ENCODE peak calls at places on chromosomes 12 and 14, in four cellular contexts. I is Peyer's patch, Z is PC-3, D is tibial nerve. O is an unnamed sample.

GRCh38 chr14:23169622-23170021 is 13.8 kb downstream of the SLC7A8 start:
- DNase-seq in I (no peak), Z (no peak), D (no peak), O (no peak)

GRCh38 chr14:94079891-94080605 is 954 bp downstream of the DDX24 start:
- DNase-seq in I (no peak), Z (no peak), D (no peak), O (no peak)

GRCh38 chr14:88937706-88938105 is 113.3 kb downstream of the TTC8 start:
- DNase-seq in I (no peak), Z (peak), D (no peak), O (no peak)

GRCh38 chr12:101939856-101940265 is 62.5 kb downstream of the DRAM1 start:
- DNase-seq in I (peak), Z (peak), D (peak), O (peak)

GRCh38 chr12:84077692-84078091 is 834.9 kb downstream of the SLC6A15 start:
- DNase-seq in I (no peak), Z (no peak), D (no peak), O (no peak)

GRCh38 chr12:62713723-62714122 is 221.2 kb downstream of the PPM1H start:
- DNase-seq in I (no peak), Z (no peak), D (no peak), O (no peak)

GRCh38 chr12:95574799-95575452 is 23.6 kb upstream of the USP44 start:
- DNase-seq in I (no peak), Z (peak), D (no peak), O (no peak)

GRCh38 chr14:38143651-38144505 is 63.8 kb upstream of the SSTR1 start:
- DNase-seq in I (no peak), Z (peak), D (no peak), O (no peak)

GRCh38 chr12:124636138-124636968 is 68.9 kb upstream of the NCOR2 start:
- DNase-seq in I (no peak), Z (peak), D (no peak), O (peak)

GRCh38 chr12:111034148-111034910 is 114.0 kb upstream of the MYL2 start:
- DNase-seq in I (no peak), Z (no peak), D (no peak), O (no peak)

GRCh38 chr12:23484238-23484637 is 465.2 kb downstream of the SOX5 start:
- DNase-seq in I (no peak), Z (no peak), D (no peak), O (no peak)

GRCh38 chr14:59228416-59228815 is 39.9 kb downstream of the DAAM1 start:
- DNase-seq in I (no peak), Z (no peak), D (no peak), O (no peak)

GRCh38 chr12:59600174-59600573 is 4.3 kb downstream of the SLC16A7 start:
- DNase-seq in I (no peak), Z (no peak), D (no peak), O (no peak)

GRCh38 chr12:116202433-116202832 is 75.1 kb downstream of the MED13L start:
- DNase-seq in I (no peak), Z (no peak), D (no peak), O (no peak)

GRCh38 chr12:117695956-117696355 is 272.8 kb downstream of the KSR2 start:
- DNase-seq in I (no peak), Z (no peak), D (no peak), O (peak)

GRCh38 chr12:123889848-123890535 is 82.6 kb downstream of the CCDC92 start:
- DNase-seq in I (no peak), Z (no peak), D (no peak), O (no peak)

GRCh38 chr12:45708901-45709300 is 20.6 kb upstream of the ARID2 start:
- DNase-seq in I (no peak), Z (no peak), D (no peak), O (no peak)

GRCh38 chr12:80936642-80937390 is 918 bp downstream of the LIN7A start:
- DNase-seq in I (no peak), Z (peak), D (no peak), O (peak)

GRCh38 chr14:101844752-101845151 is 83.2 kb downstream of the PPP2R5C start:
- DNase-seq in I (no peak), Z (no peak), D (no peak), O (no peak)

GRCh38 chr14:101845496-101845895 is 84.0 kb downstream of the PPP2R5C start:
- DNase-seq in I (no peak), Z (no peak), D (no peak), O (no peak)

GRCh38 chr14:101843665-101844064 is 82.2 kb downstream of the PPP2R5C start:
- DNase-seq in I (peak), Z (peak), D (no peak), O (no peak)

GRCh38 chr14:101844219-101844618 is 82.7 kb downstream of the PPP2R5C start:
- DNase-seq in I (no peak), Z (no peak), D (no peak), O (no peak)

DNA sequence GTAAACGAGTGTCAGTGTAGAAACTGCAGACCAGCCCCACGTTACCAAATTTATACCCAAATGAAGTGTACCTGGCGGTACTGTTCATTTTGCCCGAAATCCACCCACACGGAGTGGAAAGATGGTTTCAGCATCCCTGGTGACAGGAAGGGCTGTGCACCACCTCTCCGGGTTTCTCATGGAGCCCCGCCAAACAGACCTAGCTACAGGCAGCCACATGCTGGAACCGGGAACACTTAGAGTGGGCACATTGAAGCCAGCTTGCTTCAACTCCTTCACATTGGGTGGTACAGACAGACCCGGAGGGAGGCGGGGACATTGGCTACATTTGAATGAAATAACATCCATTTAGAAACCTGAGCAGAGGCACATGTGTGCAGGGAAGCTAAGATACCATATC is 84.4 kb downstream of the PPP2R5C start:
- DNase-seq in I (no peak), Z (no peak), D (no peak), O (no peak)
- H3K4me3 ChIP-seq in I (no peak), Z (no peak), D (no peak), O (no peak)

DNA sequence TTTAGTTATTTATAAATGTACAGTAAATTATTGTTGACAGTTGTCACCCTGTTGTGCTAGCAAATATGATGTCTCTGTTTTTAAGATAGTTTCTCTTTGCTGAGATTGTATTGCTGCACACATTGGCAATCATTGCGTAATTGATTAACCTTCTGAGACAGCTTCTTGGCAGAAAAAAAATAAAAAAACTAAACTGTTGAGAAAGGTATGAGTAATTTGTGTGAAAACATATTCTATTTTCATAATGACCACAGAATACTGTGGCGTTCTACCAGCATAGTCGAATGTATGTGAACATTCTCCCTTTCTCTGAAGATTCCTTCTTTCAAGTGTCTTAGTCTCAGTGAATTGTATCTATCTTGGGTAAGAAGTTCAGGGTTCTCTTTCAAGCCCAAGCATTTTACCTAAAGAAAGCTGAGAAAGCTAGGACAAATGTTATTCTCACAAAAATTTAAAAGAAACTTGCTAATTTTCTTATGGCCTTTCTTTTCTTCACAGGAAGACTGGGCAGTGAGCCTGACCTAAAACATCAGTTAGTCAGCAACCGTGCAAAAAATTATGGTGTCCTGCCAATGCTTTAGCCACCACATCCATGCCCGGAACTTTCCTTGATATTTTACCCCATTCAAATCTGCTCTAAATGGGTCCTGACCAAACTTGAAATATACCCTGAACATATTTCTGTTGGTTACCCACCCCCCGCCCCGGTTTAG is 69.0 kb upstream of the REP15 start:
- DNase-seq in I (no peak), Z (peak), D (peak), O (no peak)
- H3K27ac ChIP-seq in I (no peak), Z (peak), D (peak), O (no peak)

DNA sequence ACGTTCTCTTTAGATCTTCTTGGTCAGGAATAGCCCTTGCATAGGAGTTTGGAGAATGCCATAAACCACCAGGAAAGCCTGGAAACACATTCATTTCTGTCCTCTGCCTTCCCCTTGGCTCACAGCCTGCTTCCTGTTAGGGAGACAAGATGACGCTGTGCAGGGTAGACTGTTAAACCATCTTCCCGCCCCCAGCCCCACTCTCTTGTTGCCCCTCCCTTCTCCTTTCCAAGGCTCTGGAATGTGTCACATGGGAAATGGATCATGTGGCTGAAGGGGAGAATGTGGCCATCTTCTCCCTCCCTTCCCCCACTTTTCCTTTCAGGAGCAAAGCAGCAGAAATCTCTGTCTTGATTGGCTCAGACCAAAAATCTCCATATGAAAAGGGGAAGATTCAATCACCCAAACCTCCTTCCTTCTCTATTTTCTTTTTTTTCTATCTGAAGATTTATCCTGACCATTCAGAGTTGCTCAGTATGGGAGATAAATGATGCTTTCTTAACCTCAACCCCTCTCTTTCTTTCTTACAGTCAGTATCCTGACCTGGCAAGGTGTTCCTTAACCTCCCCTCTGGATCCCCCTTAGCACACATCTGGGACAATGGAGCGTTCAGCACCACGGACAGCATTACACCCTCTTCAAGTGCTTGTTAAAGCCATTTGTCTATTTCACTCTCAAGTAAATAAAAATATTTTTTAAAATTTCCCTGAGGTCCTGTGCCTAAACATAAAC is 11.4 kb downstream of the GPR19 start:
- DNase-seq in I (no peak), Z (peak), D (peak), O (no peak)
- H3K4me3 ChIP-seq in I (no peak), Z (no peak), D (no peak), O (no peak)

DNA sequence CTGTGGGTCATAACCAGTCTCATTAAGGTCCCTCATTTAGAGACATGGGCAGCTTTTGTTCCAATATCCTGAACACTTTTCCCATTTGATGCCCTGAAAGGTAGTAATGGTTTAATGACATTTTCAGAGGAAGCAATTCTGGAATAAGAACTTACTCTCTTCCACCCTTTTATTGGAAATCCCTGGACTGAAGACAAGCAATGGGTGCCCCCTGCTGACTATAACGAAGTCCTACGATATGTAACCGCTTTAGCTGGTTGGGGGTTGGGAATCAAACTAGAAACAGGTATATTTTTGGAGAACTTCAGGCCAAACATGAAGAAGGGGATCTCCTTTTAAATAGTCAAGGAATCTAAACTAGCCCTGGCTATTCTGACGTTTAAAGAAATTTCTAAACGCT is 20.5 kb downstream of the SARNP start:
- DNase-seq in I (no peak), Z (peak), D (peak), O (no peak)
- H3K27ac ChIP-seq in I (no peak), Z (no peak), D (no peak), O (no peak)

GRCh38 chr14:78566859-78567172 is 396.6 kb downstream of the NRXN3 start:
- DNase-seq in I (no peak), Z (no peak), D (no peak), O (no peak)

GRCh38 chr14:78567343-78567742 is 397.2 kb downstream of the NRXN3 start:
- DNase-seq in I (no peak), Z (no peak), D (no peak), O (no peak)

DNA sequence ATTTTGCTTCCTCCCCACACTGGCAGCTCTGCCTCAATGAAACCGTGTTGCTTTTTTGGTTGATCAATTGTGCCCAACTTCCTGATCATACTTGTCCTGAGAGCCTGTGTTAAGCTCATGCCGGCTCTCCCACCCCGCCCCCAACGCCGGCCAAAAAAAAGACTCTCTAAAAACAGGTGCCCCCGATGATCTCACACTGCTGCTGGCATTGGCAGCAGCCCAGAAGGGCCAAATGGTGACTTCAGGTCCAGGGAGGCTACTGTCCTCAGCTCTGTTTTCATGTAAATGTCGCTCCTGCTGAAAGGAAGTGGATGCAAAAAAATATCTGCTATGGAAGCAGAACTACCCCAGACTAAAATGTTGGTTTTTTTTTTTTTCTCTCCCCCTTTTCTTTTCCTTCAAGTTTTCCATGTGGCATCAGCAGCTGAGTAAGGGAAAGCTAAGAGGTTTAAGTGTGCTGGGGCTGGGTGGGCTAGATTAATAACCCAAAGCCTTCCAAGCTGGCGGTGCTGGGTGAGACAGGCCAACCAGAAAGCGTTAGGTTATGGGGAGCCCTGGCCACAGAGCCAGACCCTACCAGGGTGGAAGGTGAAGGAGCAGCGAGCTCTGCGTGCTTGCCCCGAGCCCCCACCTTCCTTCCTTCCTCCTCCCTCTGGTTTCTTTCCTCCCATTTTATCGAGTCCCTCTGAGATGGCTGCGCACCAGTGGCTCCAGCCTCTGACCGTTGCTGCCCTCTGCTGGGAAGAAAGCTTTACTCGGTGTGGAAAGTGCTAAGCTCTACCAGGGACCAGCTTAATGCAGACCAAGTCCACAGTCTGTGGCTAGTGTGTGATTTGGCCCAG is 396.1 kb downstream of the NRXN3 start:
- DNase-seq in I (peak), Z (peak), D (peak), O (peak)
- H3K4me3 ChIP-seq in I (peak), Z (peak), D (no peak), O (no peak)

DNA sequence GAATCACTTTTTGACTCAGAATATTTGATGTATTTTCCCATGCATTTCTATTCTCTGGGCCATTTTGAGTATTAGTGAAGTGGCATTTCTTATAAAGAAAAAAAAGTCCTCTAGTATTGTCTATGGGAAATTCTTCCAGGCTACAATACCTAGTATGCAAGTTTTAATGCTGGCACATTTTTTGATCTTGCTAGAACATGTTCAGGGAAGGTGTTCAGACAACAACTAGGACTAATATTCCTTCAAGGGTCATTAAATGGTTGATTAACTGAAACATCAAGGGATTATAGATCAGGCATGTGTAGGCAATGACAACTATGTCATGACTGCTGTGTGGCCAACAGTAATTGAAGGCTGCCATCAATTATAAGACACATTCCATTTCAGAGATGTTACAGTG is 7.7 kb downstream of the CCDC184 start:
- DNase-seq in I (no peak), Z (no peak), D (no peak), O (no peak)
- H3K27ac ChIP-seq in I (no peak), Z (no peak), D (no peak), O (no peak)

O was measured in colonic mucosa.